ENCODE peak calls at places on chromosomes 11 and 22, in six cellular contexts. H, N, X, V, O and B are unnamed samples.

GRCh38 chr11:2586091-2586792 is 113.6 kb downstream of the KCNQ1OT1 start:
- DNase-seq in H (no peak), N (no peak), X (no peak), V (peak), O (no peak), B (peak)

GRCh38 chr11:3632070-3632660 is 9.6 kb downstream of the ART5 start:
- DNase-seq in H (no peak), N (peak), X (no peak), V (no peak), O (no peak), B (peak)

GRCh38 chr22:29197096-29197495 is 8.6 kb upstream of the EMID1 start:
- DNase-seq in H (no peak), N (no peak), X (no peak), V (peak), O (no peak), B (no peak)

GRCh38 chr11:35725880-35726279 is 63.3 kb downstream of the TRIM44 start:
- DNase-seq in H (no peak), N (peak), X (no peak), V (no peak), O (no peak), B (no peak)

GRCh38 chr11:130032931-130033330 is 30.3 kb upstream of the PRDM10 start:
- DNase-seq in H (no peak), N (no peak), X (no peak), V (no peak), O (no peak), B (no peak)

GRCh38 chr11:74826901-74827300 is 78.3 kb downstream of the RNF169 start:
- DNase-seq in H (no peak), N (no peak), X (no peak), V (no peak), O (no peak), B (no peak)

GRCh38 chr22:49151256-49152131 is 676.2 kb downstream of the BRD1 start:
- DNase-seq in H (no peak), N (no peak), X (no peak), V (no peak), O (no peak), B (peak)

GRCh38 chr22:29156507-29156906 is 49.2 kb upstream of the EMID1 start:
- DNase-seq in H (no peak), N (peak), X (no peak), V (no peak), O (peak), B (peak)

GRCh38 chr11:1048375-1049070 is 12.0 kb upstream of the MUC6 start:
- DNase-seq in H (no peak), N (no peak), X (no peak), V (peak), O (no peak), B (no peak)

GRCh38 chr11:128271401-128271800 is 316.0 kb downstream of the ETS1 start:
- DNase-seq in H (no peak), N (no peak), X (no peak), V (no peak), O (no peak), B (no peak)

GRCh38 chr11:72085836-72086475 is 5.3 kb downstream of the LRRC51 start:
- DNase-seq in H (no peak), N (no peak), X (no peak), V (no peak), O (no peak), B (no peak)

GRCh38 chr11:134751161-134751560 is 339.1 kb upstream of the B3GAT1 start:
- DNase-seq in H (no peak), N (no peak), X (no peak), V (no peak), O (no peak), B (peak)

GRCh38 chr11:120326228-120326627 is 1.1 kb downstream of the TLCD5 start:
- DNase-seq in H (no peak), N (peak), X (no peak), V (no peak), O (no peak), B (no peak)

GRCh38 chr11:36296925-36297604 is 977 bp downstream of the PRR5L start:
- DNase-seq in H (no peak), N (peak), X (no peak), V (no peak), O (no peak), B (no peak)

GRCh38 chr11:15523576-15523975 is 408.9 kb downstream of the INSC start:
- DNase-seq in H (no peak), N (no peak), X (no peak), V (no peak), O (no peak), B (no peak)

GRCh38 chr11:80156062-80156461 is 715.2 kb upstream of the TENM4 start:
- DNase-seq in H (no peak), N (no peak), X (no peak), V (no peak), O (no peak), B (no peak)

GRCh38 chr11:80162387-80162786 is 721.6 kb upstream of the TENM4 start:
- DNase-seq in H (no peak), N (no peak), X (no peak), V (no peak), O (no peak), B (no peak)

GRCh38 chr11:80155412-80156017 is 714.7 kb upstream of the TENM4 start:
- DNase-seq in H (peak), N (peak), X (no peak), V (no peak), O (peak), B (no peak)

GRCh38 chr11:80163011-80163410 is 722.2 kb upstream of the TENM4 start:
- DNase-seq in H (no peak), N (peak), X (no peak), V (no peak), O (no peak), B (no peak)

GRCh38 chr11:80157447-80157846 is 716.6 kb upstream of the TENM4 start:
- DNase-seq in H (no peak), N (no peak), X (no peak), V (no peak), O (no peak), B (no peak)
- H3K27ac ChIP-seq in H (no peak), N (no peak), X (no peak), V (no peak), O (no peak), B (no peak)

GRCh38 chr11:14334193-14334592 is 24.8 kb downstream of the RRAS2 start:
- DNase-seq in H (no peak), N (no peak), X (no peak), V (no peak), O (no peak), B (no peak)
- H3K27ac ChIP-seq in H (no peak), N (no peak), X (no peak), V (no peak), O (no peak), B (no peak)

DNA sequence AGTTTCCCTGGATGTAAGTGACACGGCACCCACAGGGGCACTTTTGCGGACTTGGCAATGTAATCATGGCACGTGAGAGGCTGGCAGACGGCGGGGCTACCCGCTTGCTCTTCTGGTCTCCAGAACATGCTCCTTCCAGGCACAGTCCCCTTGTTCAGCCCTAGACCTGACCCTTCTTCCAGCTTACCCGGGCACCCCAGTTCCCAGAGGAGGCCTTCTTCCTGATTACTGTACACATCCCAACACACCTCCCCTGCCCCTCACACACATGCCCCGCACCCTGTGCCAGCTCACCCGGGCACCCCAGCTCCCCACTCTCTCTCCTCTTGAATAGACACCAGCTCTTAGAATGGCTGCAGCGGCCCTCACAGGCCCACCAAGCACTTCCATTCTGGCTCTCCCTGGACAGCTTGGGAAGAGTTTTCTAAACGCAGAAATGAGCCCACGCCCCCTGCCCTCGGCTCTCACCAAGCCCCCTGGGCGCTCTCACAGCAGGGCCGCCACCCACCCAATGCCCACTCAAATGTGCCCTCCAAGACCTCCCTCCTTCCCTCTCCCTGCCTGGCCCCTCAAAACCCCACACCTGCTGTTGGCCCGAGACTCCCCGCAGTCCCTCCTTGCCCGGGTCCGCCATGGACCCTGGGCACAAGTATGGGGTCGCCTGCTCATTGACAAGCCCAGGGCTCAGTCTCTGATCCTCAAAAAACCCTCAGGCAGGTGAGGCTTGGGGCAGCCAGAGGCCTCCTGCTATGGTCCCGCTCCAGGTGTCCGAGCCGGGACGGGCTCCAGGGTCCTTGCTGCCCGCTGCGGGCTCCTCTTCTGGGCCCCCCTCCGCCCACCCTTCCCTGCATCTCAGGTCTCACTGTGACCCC is 88.5 kb downstream of the WNT7B start:
- DNase-seq in H (no peak), N (no peak), X (no peak), V (peak), O (no peak), B (peak)
- H3K27ac ChIP-seq in H (no peak), N (no peak), X (no peak), V (no peak), O (no peak), B (no peak)

GRCh38 chr22:24977370-24978230 is 25.1 kb downstream of the KIAA1671 start:
- DNase-seq in H (no peak), N (no peak), X (no peak), V (no peak), O (peak), B (no peak)

GRCh38 chr22:24975125-24975640 is 22.7 kb downstream of the KIAA1671 start:
- DNase-seq in H (no peak), N (no peak), X (no peak), V (no peak), O (no peak), B (no peak)

GRCh38 chr22:24975813-24976341 is 23.4 kb downstream of the KIAA1671 start:
- DNase-seq in H (no peak), N (peak), X (no peak), V (peak), O (no peak), B (no peak)

GRCh38 chr22:24978308-24978707 is 25.8 kb downstream of the KIAA1671 start:
- DNase-seq in H (no peak), N (no peak), X (no peak), V (no peak), O (no peak), B (no peak)

GRCh38 chr22:24976442-24977218 is 24.1 kb downstream of the KIAA1671 start:
- DNase-seq in H (no peak), N (no peak), X (no peak), V (no peak), O (no peak), B (no peak)
- H3K27ac ChIP-seq in H (peak), N (no peak), X (no peak), V (no peak), O (peak), B (no peak)

GRCh38 chr11:63614136-63614664 is at the start of gene PLAAT3:
- DNase-seq in H (peak), N (peak), X (peak), V (peak), O (peak), B (peak)
- H3K27ac ChIP-seq in H (peak), N (no peak), X (peak), V (peak), O (no peak), B (peak)

GRCh38 chr11:34161361-34161760 is 55.9 kb downstream of the NAT10 start:
- DNase-seq in H (no peak), N (no peak), X (no peak), V (no peak), O (no peak), B (no peak)
- H3K27ac ChIP-seq in H (no peak), N (no peak), X (no peak), V (no peak), O (no peak), B (no peak)

GRCh38 chr11:10457901-10458300 is 2.8 kb downstream of the AMPD3 start:
- DNase-seq in H (no peak), N (no peak), X (no peak), V (no peak), O (no peak), B (no peak)

GRCh38 chr11:10459029-10459970 is 4.2 kb downstream of the AMPD3 start:
- DNase-seq in H (no peak), N (no peak), X (no peak), V (no peak), O (peak), B (no peak)

GRCh38 chr11:10460611-10461275 is 5.7 kb downstream of the AMPD3 start:
- DNase-seq in H (no peak), N (no peak), X (no peak), V (no peak), O (no peak), B (no peak)

GRCh38 chr11:10456519-10456918 is 1.5 kb downstream of the AMPD3 start:
- DNase-seq in H (no peak), N (peak), X (no peak), V (no peak), O (no peak), B (peak)

DNA sequence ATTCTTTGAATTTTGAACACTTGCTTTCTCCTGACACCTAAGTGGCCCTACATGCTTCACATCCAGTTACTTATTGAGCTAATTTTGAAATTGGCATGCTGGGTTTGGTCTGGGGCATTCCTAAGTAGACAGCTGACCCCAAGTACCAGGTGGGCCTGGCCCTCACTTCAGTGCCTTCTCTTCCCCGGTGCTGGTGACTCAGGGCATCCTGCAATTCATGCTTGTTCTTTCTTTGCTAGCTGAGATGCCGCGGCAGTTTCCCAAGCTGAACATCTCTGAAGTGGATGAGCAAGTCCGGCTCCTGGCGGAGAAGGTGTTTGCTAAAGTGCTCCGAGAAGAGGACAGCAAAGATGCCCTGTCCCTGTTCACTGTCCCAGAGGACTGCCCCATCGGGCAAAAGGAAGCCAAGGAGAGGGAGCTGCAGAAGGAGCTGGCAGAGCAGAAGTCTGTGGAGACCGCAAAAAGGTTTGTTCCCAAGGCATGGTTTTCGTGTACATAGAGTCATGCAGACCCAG is 6.3 kb downstream of the AMPD3 start:
- DNase-seq in H (no peak), N (no peak), X (no peak), V (no peak), O (no peak), B (no peak)
- H3K27ac ChIP-seq in H (no peak), N (no peak), X (no peak), V (no peak), O (no peak), B (no peak)

GRCh38 chr22:23243006-23243573 is 62.8 kb downstream of the BCR start:
- DNase-seq in H (no peak), N (no peak), X (no peak), V (no peak), O (peak), B (no peak)
- H3K27ac ChIP-seq in H (no peak), N (no peak), X (no peak), V (no peak), O (peak), B (no peak)